ENCODE peak calls at places on chromosomes 7 and 10, in nine cellular contexts. I, T, G, F, K, U, C, Y and Q are unnamed samples.
A peak's percentile ranks its signal among the peaks of the same experiment; 100 is the strongest.

GRCh38 chr7:29243777-29244655 is 49.4 kb downstream of the CHN2 start:
- DNase-seq in T (no peak), K (peak; percentile 8), I (peak; percentile 44), U (no peak), F (no peak), C (no peak), G (no peak), Y (no peak), Q (no peak)

GRCh38 chr10:88880287-88881094 is 446 bp downstream of the STAMBPL1 start:
- DNase-seq in U (peak; percentile 69), F (peak; percentile 89), G (peak; percentile 78), K (peak; percentile 59), Y (peak; percentile 88), T (peak; percentile 76), I (peak; percentile 49), C (peak; percentile 74), Q (peak; percentile 91)

GRCh38 chr7:24384362-24385030 is 100.5 kb downstream of the NPY start:
- DNase-seq in K (no peak), C (no peak), U (no peak), T (no peak), I (no peak), F (no peak), Y (no peak), G (no peak), Q (no peak)

GRCh38 chr7:135539629-135540028 is 18.1 kb upstream of the NUP205 start:
- DNase-seq in C (no peak), T (no peak), F (no peak), G (no peak), K (no peak), U (no peak), I (no peak), Y (no peak), Q (no peak)

GRCh38 chr7:96052860-96053452 is 268.9 kb downstream of the SLC25A13 start:
- DNase-seq in F (no peak), T (no peak), G (no peak), K (no peak), I (no peak), U (no peak), C (no peak), Y (no peak), Q (no peak)

GRCh38 chr7:961546-962400 is 7.3 kb upstream of the ADAP1 start:
- DNase-seq in U (no peak), T (no peak), C (no peak), I (no peak), G (no peak), Y (no peak), K (no peak), F (peak; percentile 58), Q (peak; percentile 35)

GRCh38 chr10:63331586-63331985 is 134.2 kb downstream of the JMJD1C start:
- DNase-seq in Y (no peak), K (no peak), I (no peak), F (no peak), C (no peak), U (no peak), G (no peak), T (no peak), Q (no peak)

GRCh38 chr7:21999896-22000295 is 54.2 kb upstream of the CDCA7L start:
- DNase-seq in T (no peak), K (no peak), G (no peak), I (no peak), Y (no peak), U (no peak), C (no peak), F (no peak), Q (no peak)

GRCh38 chr10:110833941-110834621 is 37.6 kb upstream of the PDCD4 start:
- DNase-seq in I (no peak), U (no peak), Y (no peak), K (no peak), T (no peak), F (no peak), G (no peak), C (peak; percentile 75), Q (no peak)

GRCh38 chr10:5234106-5234877 is 37.7 kb downstream of the AKR1C4 start:
- DNase-seq in U (peak; percentile 18), F (no peak), G (no peak), I (no peak), Y (peak; percentile 64), T (no peak), K (no peak), C (peak; percentile 48), Q (no peak)

GRCh38 chr7:90262438-90262837 is 17.5 kb downstream of the CFAP69 start:
- DNase-seq in C (no peak), G (no peak), U (peak; percentile 37), T (peak; percentile 44), Y (no peak), K (no peak), F (no peak), I (no peak), Q (no peak)

GRCh38 chr7:122055072-122055471 is 89.0 kb downstream of the AASS start:
- DNase-seq in T (no peak), G (no peak), Y (no peak), U (no peak), I (no peak), K (no peak), C (no peak), F (no peak), Q (no peak)

GRCh38 chr10:33459597-33459996 is 125.1 kb upstream of the NRP1 start:
- DNase-seq in T (no peak), C (no peak), I (no peak), G (no peak), U (no peak), Y (no peak), K (no peak), F (no peak), Q (no peak)

GRCh38 chr7:3927446-3928110 is 626.5 kb downstream of the SDK1 start:
- DNase-seq in K (no peak), I (no peak), C (no peak), G (no peak), F (no peak), Y (no peak), U (no peak), T (no peak), Q (no peak)

GRCh38 chr7:21946228-21946709 is 570 bp upstream of the CDCA7L start:
- DNase-seq in T (no peak), U (no peak), G (no peak), I (no peak), K (no peak), C (no peak), F (peak; percentile 89), Y (no peak), Q (no peak)

GRCh38 chr7:19392246-19392645 is 247.0 kb upstream of the FERD3L start:
- DNase-seq in Y (no peak), K (no peak), F (no peak), G (no peak), I (no peak), U (no peak), C (no peak), T (no peak), Q (no peak)

GRCh38 chr7:128160296-128160695 is 80.8 kb upstream of the LEP start:
- DNase-seq in Y (no peak), I (no peak), C (no peak), F (no peak), T (no peak), K (no peak), G (no peak), U (no peak), Q (no peak)

DNA sequence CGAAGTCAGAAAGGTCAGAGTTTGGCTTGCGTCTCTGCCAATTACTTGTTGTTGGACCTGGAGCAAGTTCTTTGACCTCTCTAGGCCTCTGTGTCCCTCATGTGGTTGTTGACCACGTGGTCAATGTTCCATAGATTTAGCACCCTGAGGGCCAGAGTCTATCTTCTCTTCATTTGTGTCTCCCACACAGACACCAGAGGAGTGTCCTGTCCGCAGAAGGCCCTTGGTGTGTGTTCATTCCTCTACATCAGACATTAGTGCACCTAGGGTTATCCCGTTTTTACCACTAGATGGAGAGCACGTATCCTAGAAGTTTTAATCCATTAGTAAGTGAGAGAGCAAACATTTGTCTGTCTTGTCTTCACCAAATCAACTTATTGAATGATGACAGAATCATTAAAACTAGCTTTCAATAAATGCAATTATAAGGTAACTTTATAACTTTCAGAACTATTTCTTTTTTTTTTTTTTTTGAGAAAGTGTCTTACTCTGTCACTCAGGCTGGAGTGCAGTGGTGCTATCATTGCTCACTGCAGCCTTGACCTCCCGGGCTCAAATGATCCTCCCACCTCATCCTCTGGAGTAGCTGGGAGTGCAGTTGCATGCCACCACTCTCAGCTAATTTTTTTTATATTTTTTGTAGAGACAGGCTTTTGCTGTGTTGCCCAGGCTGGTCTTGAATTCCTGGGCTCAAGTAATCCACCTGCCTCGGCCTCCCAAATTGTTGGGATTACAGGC is 122.5 kb upstream of the ANKRD1 start:
- DNase-seq in Y (peak; percentile 18), F (no peak), U (peak; percentile 25), T (no peak), I (no peak), K (no peak), G (no peak), C (no peak), Q (no peak)
- TF ChIP-seq CTCF in Y (no peak), F (no peak), U (peak; percentile 66), T (peak; percentile 15), I (peak; percentile 44), K (no peak), G (peak; percentile 48), C (no peak), Q (peak; percentile 36)

DNA sequence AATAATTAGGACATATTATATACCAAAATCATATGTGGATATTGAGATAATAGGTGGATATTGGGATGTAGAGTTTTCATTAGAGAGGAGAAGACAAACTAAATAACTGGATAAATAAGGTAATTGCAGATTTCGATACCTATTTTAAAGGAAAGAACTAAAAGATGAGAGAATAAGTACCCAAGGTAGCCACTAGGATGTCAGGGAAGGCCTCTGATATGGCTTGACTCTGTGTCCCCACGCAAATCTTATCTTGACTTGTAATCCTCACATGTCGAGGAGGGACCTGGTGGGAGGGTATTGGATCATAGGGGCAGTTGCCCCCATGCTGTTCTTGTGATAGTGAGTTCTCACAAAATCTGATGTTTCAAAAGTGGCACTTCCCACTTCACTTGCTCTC is 44.7 kb upstream of the TMEM229A start:
- DNase-seq in G (no peak), F (no peak), T (no peak), I (no peak), C (no peak), Y (no peak), U (no peak), K (no peak), Q (no peak)
- TF ChIP-seq CTCF in G (no peak), F (no peak), T (no peak), I (no peak), C (no peak), Y (no peak), U (no peak), K (no peak), Q (no peak)

GRCh38 chr7:54541941-54542618 is at the start of gene VSTM2A:
- DNase-seq in G (peak; percentile 79), U (no peak), Y (peak; percentile 2), I (no peak), T (no peak), C (no peak), K (no peak), F (no peak), Q (no peak)
- TF ChIP-seq CTCF in G (no peak), U (no peak), Y (no peak), I (peak; percentile 16), T (no peak), C (no peak), K (no peak), F (no peak), Q (no peak)

DNA sequence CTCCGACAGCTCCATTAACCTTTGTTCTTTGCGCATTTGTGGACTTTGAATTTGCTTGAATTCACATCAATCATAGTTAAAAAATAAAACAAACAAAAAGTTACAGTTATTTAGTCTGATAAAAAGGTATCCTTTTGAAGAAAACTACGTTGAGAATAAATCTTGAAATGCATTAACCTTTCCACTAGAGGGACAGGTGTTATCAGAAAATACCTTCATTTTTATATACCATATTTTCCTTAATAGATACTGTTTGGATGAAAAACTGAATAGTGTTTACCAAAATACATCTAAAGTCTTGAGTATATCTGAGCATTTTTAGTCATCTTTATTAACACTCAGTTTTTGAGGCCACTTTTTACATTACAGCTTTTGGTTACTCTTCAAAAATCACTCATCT is 371.9 kb downstream of the ZWINT start:
- DNase-seq in U (no peak), F (no peak), G (no peak), T (no peak), C (no peak), K (no peak), I (no peak), Y (no peak), Q (no peak)
- TF ChIP-seq CTCF in U (no peak), F (no peak), G (no peak), T (no peak), C (no peak), K (no peak), I (no peak), Y (no peak), Q (no peak)